ENCODE peak calls at places on chromosomes 4 and X, in six cellular contexts. A, P, E, B, J and K are unnamed samples.

GRCh38 chr4:185145572-185145971 is 2.5 kb downstream of the SLC25A4 start:
- DNase-seq in A (no peak), P (no peak), E (no peak), B (no peak), J (no peak), K (peak; percentile 78)

GRCh38 chrX:44872319-44872816 is 620 bp upstream of the KDM6A start:
- DNase-seq in A (peak; percentile 45), P (peak; percentile 52), E (no peak), B (no peak), J (no peak), K (peak; percentile 89)

GRCh38 chr4:39698424-39699009 is 581 bp downstream of the UBE2K start:
- DNase-seq in A (peak; percentile 64), P (peak; percentile 41), E (peak; percentile 21), B (peak; percentile 61), J (peak; percentile 64), K (no peak)

GRCh38 chr4:174434455-174434854 is 87.8 kb downstream of the HPGD start:
- DNase-seq in A (no peak), P (no peak), E (no peak), B (no peak), J (no peak), K (no peak)

GRCh38 chr4:35538807-35539206 is 705.5 kb downstream of the ARAP2 start:
- DNase-seq in A (no peak), P (no peak), E (no peak), B (no peak), J (no peak), K (no peak)

GRCh38 chrX:41935827-41936226 is 12.5 kb upstream of the CASK start:
- DNase-seq in A (no peak), P (peak; percentile 8), E (no peak), B (no peak), J (no peak), K (no peak)

GRCh38 chr4:17760602-17761001 is 20.8 kb downstream of the FAM184B start:
- DNase-seq in A (no peak), P (no peak), E (no peak), B (no peak), J (no peak), K (no peak)

GRCh38 chr4:8771666-8772065 is 100.0 kb downstream of the HMX1 start:
- DNase-seq in A (no peak), P (no peak), E (peak; percentile 41), B (no peak), J (no peak), K (peak; percentile 36)

GRCh38 chrX:115562492-115562872 is 1.5 kb downstream of the PLS3 start:
- DNase-seq in A (peak; percentile 56), P (peak; percentile 41), E (no peak), B (peak; percentile 46), J (no peak), K (no peak)

GRCh38 chr4:128663325-128663724 is 146.2 kb upstream of the JADE1 start:
- DNase-seq in A (no peak), P (no peak), E (peak; percentile 98), B (no peak), J (peak; percentile 16), K (no peak)

GRCh38 chrX:74371399-74371798 is 49.9 kb upstream of the SLC16A2 start:
- DNase-seq in A (no peak), P (no peak), E (no peak), B (no peak), J (no peak), K (no peak)

GRCh38 chr4:3727847-3728469 is 38.2 kb upstream of the ADRA2C start:
- DNase-seq in A (no peak), P (no peak), E (no peak), B (no peak), J (no peak), K (no peak)

GRCh38 chr4:93016350-93016749 is 712.6 kb downstream of the GRID2 start:
- DNase-seq in A (no peak), P (no peak), E (no peak), B (no peak), J (no peak), K (no peak)
- H3K27ac ChIP-seq in A (no peak overlapping the region), P (no peak overlapping the region), E (no peak overlapping the region), B (no peak overlapping the region), J (no peak overlapping the region), K (no peak overlapping the region)

GRCh38 chr4:101027721-101028120 is 319.6 kb downstream of the PPP3CA start:
- DNase-seq in A (no peak), P (no peak), E (no peak), B (no peak), J (no peak), K (no peak)
- TF ChIP-seq CTCF in A (no peak), P (no peak), E (no peak), B (no peak), J (no peak), K (no peak)

GRCh38 chr4:100168521-100168920 is 21.7 kb downstream of the DDIT4L start:
- DNase-seq in A (no peak), P (no peak), E (no peak), B (no peak), J (no peak), K (no peak)
- H3K9ac ChIP-seq in A (no peak overlapping the region), P (no peak overlapping the region), E (no peak overlapping the region), B (no peak overlapping the region), J (no peak overlapping the region), K (no peak overlapping the region)

GRCh38 chr4:181968371-181968770 is 274.8 kb upstream of the TENM3 start:
- DNase-seq in A (no peak), P (peak; percentile 77), E (no peak), B (no peak), J (no peak), K (no peak)

GRCh38 chr4:181971973-181972372 is 271.2 kb upstream of the TENM3 start:
- DNase-seq in A (no peak), P (peak; percentile 71), E (no peak), B (no peak), J (no peak), K (no peak)

GRCh38 chr4:181971411-181971810 is 271.8 kb upstream of the TENM3 start:
- DNase-seq in A (no peak), P (peak; percentile 31), E (peak; percentile 53), B (no peak), J (no peak), K (no peak)

GRCh38 chr4:181967401-181967800 is 275.8 kb upstream of the TENM3 start:
- DNase-seq in A (no peak), P (no peak), E (no peak), B (no peak), J (no peak), K (no peak)

DNA sequence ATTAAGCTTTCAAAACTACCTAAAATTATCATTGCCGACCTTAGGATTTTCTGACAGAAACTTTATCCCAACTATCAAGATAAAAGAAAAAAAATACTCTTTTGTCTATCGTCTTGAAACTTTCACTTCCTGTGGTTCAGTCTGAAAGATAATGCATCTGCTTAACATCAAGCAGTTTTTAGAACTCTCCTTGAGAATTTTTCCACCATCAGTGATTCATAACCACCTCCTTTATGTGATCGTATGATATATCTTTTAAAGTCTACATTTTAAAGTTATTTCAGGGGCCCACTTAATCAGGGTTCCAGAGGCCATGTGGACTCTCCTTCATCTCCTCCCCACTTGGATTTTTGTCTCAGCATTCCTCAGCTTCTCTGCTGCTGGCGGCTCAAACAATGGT is 272.8 kb upstream of the TENM3 start:
- DNase-seq in A (no peak), P (no peak), E (peak; percentile 53), B (no peak), J (no peak), K (no peak)
- H3K27ac ChIP-seq in A (no peak overlapping the region), P (no peak overlapping the region), E (no peak overlapping the region), B (no peak overlapping the region), J (no peak overlapping the region), K (no peak overlapping the region)

GRCh38 chr4:176569301-176569700 is 223.4 kb downstream of the VEGFC start:
- DNase-seq in A (peak; percentile 15), P (no peak), E (no peak), B (no peak), J (no peak), K (no peak)
- TF ChIP-seq CTCF in A (no peak), P (no peak), E (no peak), B (no peak), J (no peak), K (no peak)

DNA sequence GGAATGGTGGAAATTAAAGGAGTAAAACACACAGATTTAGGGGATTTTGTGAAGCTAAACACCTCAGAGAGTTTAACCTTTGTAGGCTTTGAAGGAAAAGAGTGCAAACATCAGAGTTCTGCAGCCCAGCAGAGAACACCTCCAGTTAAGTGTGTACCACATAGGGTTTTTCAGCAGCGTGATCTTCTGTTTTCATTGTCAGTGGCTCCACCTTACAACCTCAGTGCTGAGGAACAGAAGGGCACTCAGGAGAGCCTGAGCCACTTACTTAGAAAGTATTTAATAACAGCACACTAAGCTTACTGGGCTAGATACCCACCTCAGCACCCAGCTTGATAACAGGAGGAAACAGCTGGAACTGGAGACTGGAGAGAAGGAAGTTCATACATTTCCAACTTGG is 2.0 kb upstream of the FBXW7 start:
- DNase-seq in A (no peak), P (no peak), E (no peak), B (no peak), J (no peak), K (no peak)
- H3K9ac ChIP-seq in A (no peak overlapping the region), P (peak overlapping the region; percentile 50), E (peak overlapping the region; percentile 93), B (no peak overlapping the region), J (peak overlapping the region; percentile 74), K (no peak overlapping the region)

GRCh38 chr4:13980317-13980716 is 352.8 kb upstream of the BOD1L1 start:
- DNase-seq in A (no peak), P (peak; percentile 94), E (no peak), B (no peak), J (no peak), K (no peak)
- H3K27ac ChIP-seq in A (no peak overlapping the region), P (no peak overlapping the region), E (no peak overlapping the region), B (no peak overlapping the region), J (no peak overlapping the region), K (no peak overlapping the region)